ENCODE peak calls at places on chromosomes 16 and 17, in ten cellular contexts. D, U, F, T, P, K, S, L, M and Z are unnamed samples.

GRCh38 chr17:28335201-28335958 is at the start of the genes IFT20 and TNFAIP1:
- DNase-seq in U (peak), P (peak), F (peak), S (peak), T (peak), K (peak), D (peak), L (peak), M (peak), Z (peak)

GRCh38 chr16:49755291-49755611 is 100.7 kb downstream of the ZNF423 start:
- DNase-seq in P (no peak), K (no peak), F (no peak), U (peak), M (peak), S (peak), D (no peak), T (peak), L (peak), Z (no peak)

GRCh38 chr17:2082003-2082862 is 27.3 kb downstream of the HIC1 start:
- DNase-seq in S (no peak), D (no peak), U (peak), F (no peak), M (peak), K (no peak), P (no peak), T (no peak), L (no peak), Z (peak)

GRCh38 chr17:79085921-79086551 is 11.4 kb downstream of the ENGASE start:
- DNase-seq in P (no peak), D (no peak), T (no peak), F (no peak), L (no peak), U (no peak), K (no peak), M (no peak), S (no peak), Z (no peak)

GRCh38 chr17:68379692-68380677 is 77.3 kb downstream of the WIPI1 start:
- DNase-seq in U (no peak), K (no peak), L (no peak), M (no peak), S (no peak), F (no peak), D (no peak), T (no peak), P (no peak), Z (no peak)

GRCh38 chr17:42684033-42684625 is 1.8 kb downstream of the CNTNAP1 start:
- DNase-seq in F (no peak), D (no peak), M (no peak), U (no peak), S (no peak), L (no peak), T (no peak), K (no peak), P (no peak), Z (no peak)

GRCh38 chr17:13600475-13601316 is 1.0 kb downstream of the HS3ST3A1 start:
- DNase-seq in D (no peak), M (peak), T (no peak), L (no peak), F (no peak), S (peak), U (peak), K (no peak), P (no peak), Z (peak)

GRCh38 chr16:86643661-86644060 is 65.3 kb downstream of the FOXL1 start:
- DNase-seq in S (no peak), F (no peak), P (no peak), U (no peak), T (no peak), M (no peak), D (no peak), L (no peak), K (no peak), Z (no peak)

GRCh38 chr17:80413771-80414507 is 1.0 kb upstream of the ENDOV start:
- DNase-seq in P (no peak), D (no peak), F (no peak), M (peak), T (no peak), K (no peak), U (no peak), L (no peak), S (no peak), Z (no peak)

GRCh38 chr17:80822700-80823410 is 168.8 kb upstream of the CHMP6 start:
- DNase-seq in U (no peak), K (no peak), F (no peak), P (no peak), M (no peak), T (no peak), L (no peak), D (no peak), S (no peak), Z (no peak)

GRCh38 chr17:52517176-52517575 is 358.7 kb upstream of the CA10 start:
- DNase-seq in S (peak), T (no peak), L (no peak), P (no peak), F (no peak), M (no peak), K (no peak), U (no peak), D (no peak), Z (no peak)

GRCh38 chr16:77434365-77435239 is at the start of gene ADAMTS18:
- DNase-seq in L (peak), M (peak), P (no peak), F (peak), U (no peak), T (no peak), S (peak), D (no peak), K (no peak), Z (no peak)

GRCh38 chr17:18371455-18371854 is 6.1 kb upstream of the EVPLL start:
- DNase-seq in T (no peak), L (no peak), U (no peak), F (no peak), K (no peak), D (no peak), M (no peak), S (no peak), P (no peak), Z (no peak)

GRCh38 chr17:37671813-37672544 is 28.7 kb upstream of the DDX52 start:
- DNase-seq in P (peak), L (no peak), U (peak), F (no peak), D (no peak), M (no peak), K (peak), S (no peak), T (no peak), Z (no peak)

GRCh38 chr16:17313085-17313611 is 157.6 kb downstream of the XYLT1 start:
- DNase-seq in U (peak), D (no peak), L (no peak), S (no peak), K (no peak), P (no peak), F (no peak), M (peak), T (peak), Z (no peak)

GRCh38 chr16:81571175-81571574 is 126.6 kb downstream of the CMIP start:
- DNase-seq in M (no peak), F (no peak), K (no peak), S (no peak), U (no peak), D (no peak), P (no peak), L (no peak), T (no peak), Z (no peak)

GRCh38 chr17:40664582-40665333 is at the start of gene KRT222:
- DNase-seq in M (no peak), D (no peak), P (no peak), L (no peak), T (no peak), F (no peak), K (no peak), U (no peak), S (peak), Z (no peak)

GRCh38 chr17:56879280-56879679 is 34.6 kb downstream of the TRIM25 start:
- DNase-seq in K (no peak), U (no peak), L (no peak), F (no peak), P (no peak), S (no peak), T (no peak), D (no peak), M (peak), Z (no peak)

GRCh38 chr17:4899341-4900230 is at the start of gene C17orf107:
- DNase-seq in D (peak), F (peak), K (no peak), U (peak), T (no peak), L (no peak), M (peak), P (peak), S (peak), Z (no peak)

GRCh38 chr16:4933433-4933832 is 3.5 kb downstream of the PPL start:
- DNase-seq in U (no peak), M (no peak), D (no peak), T (no peak), P (no peak), L (no peak), S (no peak), K (no peak), F (no peak), Z (no peak)

GRCh38 chr16:17173134-17173729 is 297.5 kb downstream of the XYLT1 start:
- DNase-seq in D (peak), T (no peak), K (no peak), S (no peak), P (no peak), M (peak), L (no peak), F (no peak), U (peak), Z (no peak)

GRCh38 chr16:72811188-72811720 is 236.7 kb downstream of the ZFHX3 start:
- DNase-seq in K (no peak), L (no peak), T (no peak), U (no peak), P (no peak), S (no peak), F (no peak), M (no peak), D (no peak), Z (no peak)